ENCODE peak calls at places on chromosomes 4 and X, in eight cellular contexts. F is GM23248, W is HCT116, E is neural progenitor cell, C is GM23338, H is PC-3, D is MM.1S, Q is SK-N-SH. Z is an unnamed sample.

GRCh38 chr4:113908829-113909228 is 70.6 kb downstream of the ARSJ start:
- DNase-seq in D (no peak), H (peak), C (no peak), F (peak), Q (no peak), E (no peak), W (no peak), Z (peak)

GRCh38 chrX:49844622-49845021 is 15.5 kb downstream of the PAGE4 start:
- DNase-seq in F (no peak), E (no peak), W (no peak), Q (no peak), C (no peak), D (no peak), H (no peak), Z (no peak)

GRCh38 chr4:81724925-81725329 is 253.2 kb upstream of the RASGEF1B start:
- DNase-seq in D (peak), Q (no peak), F (peak), W (no peak), C (no peak), E (peak), H (no peak), Z (peak)

GRCh38 chr4:102246416-102246815 is 98.9 kb downstream of the SLC39A8 start:
- DNase-seq in Q (no peak), C (no peak), D (no peak), E (no peak), W (no peak), F (no peak), H (peak), Z (no peak)

GRCh38 chr4:144353240-144353639 is 212.7 kb upstream of the GYPA start:
- DNase-seq in W (no peak), D (no peak), C (peak), H (no peak), F (no peak), E (no peak), Q (no peak), Z (no peak)

GRCh38 chrX:40444798-40445496 is 135.8 kb upstream of the ATP6AP2 start:
- DNase-seq in C (no peak), H (peak), E (peak), Q (no peak), D (no peak), F (no peak), W (no peak), Z (no peak)

GRCh38 chr4:8200302-8200975 is 1.3 kb downstream of the SH3TC1 start:
- DNase-seq in Q (no peak), D (no peak), H (no peak), E (peak), F (no peak), W (no peak), C (no peak), Z (peak)

GRCh38 chrX:119468186-119468929 is at the start of gene SLC25A5:
- DNase-seq in Q (peak), E (peak), D (peak), W (no peak), F (peak), C (peak), H (peak), Z (peak)

GRCh38 chr4:7304436-7304835 is 112.1 kb downstream of the SORCS2 start:
- DNase-seq in Q (no peak), W (no peak), C (no peak), F (no peak), H (no peak), E (no peak), D (no peak), Z (no peak)

GRCh38 chrX:85499400-85499799 is 119.9 kb upstream of the POF1B start:
- DNase-seq in W (no peak), H (no peak), F (no peak), D (no peak), E (no peak), Q (no peak), C (no peak), Z (no peak)

GRCh38 chrX:115531818-115532403 is 29.1 kb upstream of the PLS3 start:
- DNase-seq in Q (no peak), C (no peak), W (no peak), E (no peak), F (peak), H (peak), D (no peak), Z (no peak)

GRCh38 chrX:20311505-20311904 is 44.8 kb upstream of the RPS6KA3 start:
- DNase-seq in C (no peak), H (no peak), F (no peak), D (no peak), Q (no peak), E (no peak), W (no peak), Z (peak)

GRCh38 chr4:83387922-83388676 is 53.5 kb upstream of the HPSE start:
- DNase-seq in F (peak), E (no peak), W (no peak), Q (no peak), D (no peak), H (no peak), C (peak), Z (peak)

GRCh38 chrX:46573896-46574336 is 351 bp downstream of the CHST7 start:
- DNase-seq in F (peak), H (peak), Q (peak), W (no peak), D (peak), C (peak), E (peak), Z (peak)

GRCh38 chr4:20254517-20255250 is 3.0 kb downstream of the SLIT2 start:
- DNase-seq in C (peak), D (no peak), E (peak), W (no peak), F (peak), Q (peak), H (no peak), Z (no peak)

GRCh38 chr4:56272003-56272402 is 115.3 kb downstream of the AASDH start:
- DNase-seq in W (no peak), F (no peak), E (no peak), Q (no peak), C (no peak), D (no peak), H (no peak), Z (no peak)

DNA sequence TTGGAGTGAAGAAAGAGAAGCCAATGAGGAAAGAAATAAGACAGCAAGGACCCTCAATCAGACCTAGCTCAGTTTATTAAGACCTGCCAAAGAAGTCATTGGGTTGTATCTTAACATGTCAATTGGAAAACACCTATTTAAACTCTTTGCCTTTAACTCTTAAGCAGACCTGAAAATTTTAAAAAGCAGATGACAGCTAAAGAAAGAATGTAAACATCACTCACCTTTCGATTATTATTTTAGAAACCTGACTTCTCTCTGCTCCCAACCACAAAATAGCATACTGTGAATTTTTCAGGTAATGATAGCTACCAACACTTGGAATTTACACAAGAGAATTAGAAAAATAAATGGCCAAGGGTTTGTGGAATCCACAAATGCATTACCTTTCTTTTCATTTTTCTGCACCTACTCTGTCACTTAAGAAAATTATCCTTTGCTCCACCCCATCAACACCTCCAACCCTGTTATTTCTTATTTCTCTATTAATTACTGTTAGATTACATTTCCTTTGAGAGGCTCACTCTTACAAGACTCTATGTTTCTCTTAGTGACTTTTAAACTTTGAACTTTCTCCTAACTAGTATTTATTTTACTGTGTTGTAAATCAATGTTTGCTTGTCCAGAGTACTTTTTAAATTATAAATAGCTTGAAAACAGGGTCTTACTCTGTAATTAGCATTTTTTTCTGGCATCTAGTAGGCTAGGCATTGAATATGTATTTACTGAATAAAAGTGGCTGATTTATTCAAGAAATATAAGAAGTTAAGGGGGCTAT is 765 bp upstream of the SULT1E1 start:
- DNase-seq in F (no peak), E (no peak), D (no peak), C (no peak), Q (no peak), W (no peak), H (peak), Z (no peak)
- TF ChIP-seq EZH2phosphoT487 in F (no peak), E (no peak), D (no peak), C (no peak), Q (no peak), W (no peak), H (no peak), Z (no peak)

GRCh38 chrX:107629533-107629909 is 1.2 kb downstream of the PRPS1 start:
- DNase-seq in C (peak), H (peak), W (no peak), Q (peak), E (peak), D (peak), F (peak), Z (peak)

GRCh38 chrX:107626916-107627315 is 1.4 kb upstream of the PRPS1 start:
- DNase-seq in Q (no peak), D (no peak), H (peak), W (no peak), E (no peak), F (no peak), C (no peak), Z (no peak)

GRCh38 chrX:107627792-107628661 is at the start of gene PRPS1:
- DNase-seq in F (peak), Q (peak), E (peak), D (peak), H (peak), C (peak), W (peak), Z (peak)

GRCh38 chrX:107630031-107630689 is 1.9 kb downstream of the PRPS1 start:
- DNase-seq in C (peak), F (no peak), H (no peak), D (no peak), E (peak), Q (no peak), W (no peak), Z (no peak)

GRCh38 chrX:107628662-107629532 is 587 bp downstream of the PRPS1 start:
- DNase-seq in W (no peak), E (peak), H (peak), Q (peak), D (peak), F (peak), C (peak), Z (peak)
- TF ChIP-seq EZH2phosphoT487 in W (no peak), E (no peak), H (no peak), Q (no peak), D (no peak), F (no peak), C (no peak), Z (no peak)

GRCh38 chr4:171814545-171814944 is 1.3 kb downstream of the GALNTL6 start:
- DNase-seq in H (no peak), W (no peak), D (no peak), Q (no peak), F (no peak), E (peak), C (peak), Z (no peak)
- TF ChIP-seq EZH2phosphoT487 in H (no peak), W (no peak), D (no peak), Q (no peak), F (no peak), E (no peak), C (no peak), Z (no peak)

DNA sequence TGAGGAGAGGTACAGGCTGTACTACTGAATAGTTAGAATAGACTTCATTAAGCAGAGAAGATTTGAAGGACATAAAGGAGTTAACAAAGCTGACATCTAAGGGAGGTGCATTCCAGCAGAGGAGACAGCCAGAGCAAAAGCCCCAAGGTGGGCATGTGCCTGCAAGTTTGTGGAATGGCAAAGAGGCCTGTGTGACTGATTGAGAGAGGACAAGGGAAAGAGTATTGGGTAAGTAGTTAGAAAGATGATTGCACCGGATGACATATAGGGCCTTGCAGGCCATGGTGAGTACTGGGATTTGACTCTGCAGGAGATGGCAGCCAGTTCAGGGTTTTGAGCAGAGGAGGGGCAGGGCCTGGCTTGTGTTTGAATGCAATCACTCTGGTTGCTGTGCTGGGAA is 55.9 kb downstream of the FMR1NB start:
- DNase-seq in W (no peak), H (no peak), C (no peak), E (no peak), D (no peak), Q (no peak), F (no peak), Z (no peak)
- TF ChIP-seq EZH2phosphoT487 in W (no peak), H (no peak), C (no peak), E (no peak), D (no peak), Q (no peak), F (no peak), Z (no peak)

GRCh38 chrX:70289168-70289792 is 447 bp downstream of the PDZD11 start:
- DNase-seq in Q (no peak), W (no peak), D (no peak), F (peak), E (no peak), C (no peak), H (peak), Z (no peak)
- TF ChIP-seq EZH2phosphoT487 in Q (no peak), W (no peak), D (no peak), F (no peak), E (no peak), C (no peak), H (no peak), Z (no peak)

Z was measured in OCI-LY7.